ENCODE peak calls at places on chromosomes 13 and 19, in four cellular contexts. K is HepG2, C is K562, I is GM12878. O is an unnamed sample.

GRCh38 chr13:53020764-53021332 is 7.8 kb upstream of the OLFM4 start:
- DNase-seq in I (no peak), C (no peak), K (no peak), O (no peak)

GRCh38 chr19:51364200-51365106 is 1.7 kb downstream of the ETFB start:
- DNase-seq in C (no peak), K (peak), I (no peak), O (no peak)

GRCh38 chr13:75372517-75372916 is 109.5 kb downstream of the TBC1D4 start:
- DNase-seq in I (no peak), K (peak), C (peak), O (no peak)

GRCh38 chr19:36963262-36963661 is 47.1 kb downstream of the ZNF568 start:
- DNase-seq in K (no peak), C (no peak), I (no peak), O (no peak)

GRCh38 chr19:10601999-10602329 is 14.9 kb upstream of the AP1M2 start:
- DNase-seq in I (no peak), K (no peak), C (no peak), O (no peak)

GRCh38 chr19:5060591-5061339 is 91.9 kb downstream of the KDM4B start:
- DNase-seq in I (no peak), K (no peak), C (no peak), O (no peak)

GRCh38 chr13:79541426-79542049 is 60.6 kb downstream of the NDFIP2 start:
- DNase-seq in I (peak), C (peak), K (peak), O (no peak)

GRCh38 chr19:49546825-49547565 is 19.2 kb downstream of the RCN3 start:
- DNase-seq in K (peak), I (peak), C (peak), O (peak)

GRCh38 chr13:94006271-94006670 is 473.2 kb downstream of the DCT start:
- DNase-seq in K (peak), C (no peak), I (no peak), O (no peak)

GRCh38 chr19:38270587-38271167 is 6.3 kb downstream of the SPINT2 start:
- DNase-seq in C (peak), I (no peak), K (no peak), O (no peak)

GRCh38 chr13:51761638-51762350 is 42.2 kb downstream of the DHRS12 start:
- DNase-seq in K (no peak), I (no peak), C (no peak), O (no peak)

GRCh38 chr19:4098493-4098892 is 25.4 kb downstream of the MAP2K2 start:
- DNase-seq in C (no peak), K (no peak), I (no peak), O (no peak)

GRCh38 chr19:13269348-13269747 is 119.1 kb downstream of the IER2 start:
- DNase-seq in C (no peak), I (no peak), K (no peak), O (no peak)

DNA sequence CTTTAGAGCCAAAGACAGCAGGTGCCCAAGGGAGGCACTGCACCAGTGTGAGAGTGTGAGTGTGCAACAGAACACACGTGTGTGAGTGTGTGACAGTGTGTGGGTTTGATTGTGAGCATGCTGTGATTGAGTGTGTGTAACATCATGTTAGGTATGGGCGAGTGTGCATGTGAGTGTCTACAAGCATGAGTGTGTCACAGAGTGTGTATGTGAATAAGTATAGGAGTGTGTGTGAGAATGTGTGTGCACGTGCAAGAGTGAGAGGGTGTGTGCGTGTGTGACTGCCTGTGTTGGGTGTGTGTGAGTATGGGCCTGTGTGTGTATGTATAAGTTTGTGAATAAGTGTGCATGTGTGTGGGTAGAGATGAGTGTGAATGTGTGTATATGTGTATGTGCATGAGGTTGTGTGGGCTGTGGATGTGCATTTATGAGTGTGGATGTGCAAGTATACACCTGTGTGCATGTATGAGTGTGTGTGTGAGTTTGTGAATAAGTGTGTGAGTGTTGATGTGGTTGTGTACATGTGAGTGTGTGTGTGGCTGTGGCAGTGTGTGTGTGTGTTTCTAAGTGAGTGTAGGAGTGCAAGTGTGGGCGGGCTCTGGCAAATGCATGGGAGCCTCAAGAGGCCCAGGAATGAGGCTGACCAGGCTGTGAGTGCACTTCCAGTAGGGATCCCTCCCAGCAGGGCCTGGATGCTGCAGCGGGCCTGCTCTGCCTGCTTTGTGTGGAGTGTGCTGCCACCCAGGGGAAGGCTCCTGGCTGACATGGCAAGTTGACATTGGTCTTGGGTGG is 198.4 kb downstream of the COL4A1 start:
- DNase-seq in K (peak), I (no peak), C (no peak), O (peak)
- TF ChIP-seq HDAC6 in K (no peak), I (no peak), C (no peak), O (no peak)

GRCh38 chr19:3080281-3080680 is 13.9 kb upstream of the GNA11 start:
- DNase-seq in K (no peak), C (no peak), I (no peak), O (no peak)
- TF ChIP-seq HDAC6 in K (no peak), C (no peak), I (no peak), O (no peak)

GRCh38 chr13:37011788-37012187 is 11.2 kb downstream of the EXOSC8 start:
- DNase-seq in C (no peak), K (no peak), I (no peak), O (no peak)
- TF ChIP-seq HDAC6 in C (no peak), K (no peak), I (no peak), O (no peak)

GRCh38 chr19:21463449-21464105 is 41.8 kb upstream of the ZNF429 start:
- DNase-seq in C (peak), I (no peak), K (no peak), O (peak)
- TF ChIP-seq HDAC6 in C (no peak), I (no peak), K (no peak), O (no peak)

GRCh38 chr19:18097993-18098890 is 664 bp downstream of the MAST3 start:
- DNase-seq in I (no peak), C (no peak), K (no peak), O (no peak)

GRCh38 chr19:18097217-18097992 is at the start of gene MAST3:
- DNase-seq in K (peak), I (peak), C (peak), O (no peak)

GRCh38 chr19:18099623-18099995 is 2.0 kb downstream of the MAST3 start:
- DNase-seq in K (no peak), C (no peak), I (no peak), O (no peak)

GRCh38 chr19:18100710-18101109 is 3.1 kb downstream of the MAST3 start:
- DNase-seq in K (peak), I (no peak), C (peak), O (peak)

DNA sequence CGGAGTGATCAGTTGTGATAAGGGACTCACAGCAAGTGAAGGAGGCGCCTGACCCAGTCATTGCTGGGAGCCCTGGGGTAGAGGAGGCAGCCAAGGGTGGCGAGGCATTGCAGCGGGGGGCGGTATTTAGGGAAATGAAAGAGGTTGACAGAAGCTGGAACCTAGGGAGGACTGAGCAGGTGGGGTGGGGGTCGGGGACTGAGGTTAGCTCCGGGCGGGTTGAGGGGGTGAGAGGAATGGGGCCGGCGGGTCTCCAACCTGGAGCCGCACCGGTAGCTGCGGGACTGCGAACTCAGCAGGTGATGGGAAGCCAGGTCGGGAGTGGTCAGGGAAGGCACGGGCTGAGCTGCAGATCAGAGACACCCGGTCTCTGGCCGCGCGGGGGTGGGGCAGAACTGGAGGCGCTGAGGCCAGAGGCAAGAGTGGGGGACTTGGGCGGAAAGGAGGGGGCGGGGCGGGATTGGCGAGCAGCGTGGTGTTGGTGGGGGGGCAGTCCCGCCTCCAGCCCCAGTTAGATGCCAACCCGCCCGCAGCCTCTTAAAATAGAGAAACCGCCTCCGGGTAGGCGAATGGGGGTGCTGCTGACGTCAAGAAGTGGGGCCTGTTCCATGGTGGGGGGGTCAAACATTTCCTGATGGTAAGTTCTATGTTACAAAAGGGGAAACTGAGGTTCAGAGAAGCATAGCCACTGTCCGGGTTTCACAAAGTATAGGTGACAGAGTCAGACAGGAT is 1.5 kb downstream of the MAST3 start:
- DNase-seq in I (peak), C (peak), K (no peak), O (no peak)
- TF ChIP-seq HDAC6 in I (no peak), C (no peak), K (no peak), O (no peak)

DNA sequence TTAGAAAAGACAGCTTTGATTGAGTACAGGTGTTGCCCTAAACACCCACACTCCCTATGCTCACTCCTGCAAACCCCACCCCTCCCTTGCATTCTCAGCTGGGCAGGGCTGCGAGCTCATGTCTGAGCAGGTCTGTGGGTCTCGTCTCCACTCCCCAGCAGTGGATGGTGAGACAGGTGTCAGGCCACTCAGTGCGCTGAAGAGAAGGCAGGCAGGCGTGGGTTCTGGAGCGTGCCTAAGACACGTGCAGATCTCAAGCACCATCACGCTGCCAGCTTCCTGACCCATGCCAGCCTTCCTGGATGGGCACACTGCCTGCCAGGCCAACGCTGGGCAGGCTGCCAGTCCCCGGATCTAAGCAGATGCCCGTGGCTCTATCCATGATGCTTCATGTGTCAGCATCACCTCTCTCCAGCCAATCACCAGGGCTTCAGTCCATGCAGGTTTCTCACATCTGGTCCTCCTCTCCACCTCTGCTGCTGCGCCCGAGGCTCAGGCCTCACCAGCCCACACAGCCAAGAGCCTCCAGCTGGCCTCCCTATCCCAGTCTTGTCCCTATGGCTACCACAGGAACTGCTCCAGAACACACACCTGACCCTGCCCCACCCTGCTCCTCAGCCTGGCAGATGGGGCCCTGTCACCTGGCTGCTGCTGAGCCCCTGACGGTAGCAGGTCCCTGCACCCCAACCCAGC is 42.6 kb downstream of the EPS15L1 start:
- DNase-seq in K (no peak), I (no peak), C (no peak), O (no peak)
- TF ChIP-seq HDAC6 in K (no peak), I (no peak), C (no peak), O (no peak)

GRCh38 chr13:109917422-109917821 is 131.0 kb upstream of the IRS2 start:
- DNase-seq in C (no peak), K (no peak), I (no peak), O (no peak)
- TF ChIP-seq HDAC6 in C (no peak), K (no peak), I (no peak), O (no peak)

GRCh38 chr13:84844473-84844872 is 954.7 kb downstream of the SLITRK6 start:
- DNase-seq in K (peak), C (no peak), I (no peak), O (no peak)
- TF ChIP-seq HDAC6 in K (no peak), C (no peak), I (no peak), O (no peak)

GRCh38 chr13:59771272-59771671 is 392.5 kb downstream of the DIAPH3 start:
- DNase-seq in K (peak), C (peak), I (no peak), O (no peak)
- TF ChIP-seq HDAC6 in K (no peak), C (no peak), I (no peak), O (no peak)

GRCh38 chr13:99033814-99034213 is 56.0 kb upstream of the DOCK9 start:
- DNase-seq in K (peak), C (no peak), I (no peak), O (no peak)
- TF ChIP-seq HDAC6 in K (no peak), C (no peak), I (no peak), O (no peak)